ENCODE peak calls at places on chromosomes 12 and 14, in seven cellular contexts. N is psoas muscle, C is GM13976, M is tibial artery, T is mammary epithelial cell, S is AG10803, R is right atrium auricular region. F is an unnamed sample.

GRCh38 chr12:123043536-123044001 is 63.1 kb downstream of the ARL6IP4 start:
- DNase-seq in T (peak), M (peak), R (peak), S (peak), N (peak), C (peak), F (peak)

GRCh38 chr12:69555461-69555860 is 29.8 kb upstream of the CCT2 start:
- DNase-seq in R (no peak), C (no peak), T (peak), M (no peak), N (no peak), S (peak), F (no peak)

GRCh38 chr12:104615048-104615561 is 158.4 kb downstream of the CHST11 start:
- DNase-seq in T (no peak), M (peak), N (peak), C (no peak), S (peak), R (peak), F (no peak)

GRCh38 chr12:8890313-8891084 is 23.8 kb upstream of the PHC1 start:
- DNase-seq in C (peak), N (peak), T (peak), R (no peak), S (peak), M (peak), F (no peak)

GRCh38 chr12:89051065-89051677 is 301.1 kb downstream of the DUSP6 start:
- DNase-seq in M (no peak), T (peak), R (no peak), S (peak), C (peak), N (no peak), F (no peak)

GRCh38 chr14:55814873-55815272 is 234.9 kb downstream of the KTN1 start:
- DNase-seq in R (no peak), T (no peak), S (peak), N (no peak), C (no peak), M (no peak), F (no peak)

GRCh38 chr14:100629696-100630095 is 42.5 kb upstream of the BEGAIN start:
- DNase-seq in M (no peak), R (no peak), T (no peak), S (no peak), N (no peak), C (no peak), F (no peak)

GRCh38 chr14:75978249-75978731 is 3.5 kb downstream of the TGFB3 start:
- DNase-seq in S (peak), M (no peak), N (no peak), R (no peak), T (no peak), C (no peak), F (no peak)

GRCh38 chr14:31320216-31320615 is 100.1 kb downstream of the HEATR5A start:
- DNase-seq in S (no peak), M (no peak), R (no peak), C (no peak), T (no peak), N (peak), F (no peak)

GRCh38 chr12:27462151-27462694 is 15.7 kb downstream of the SMCO2 start:
- DNase-seq in C (no peak), R (no peak), T (peak), N (no peak), M (no peak), S (peak), F (no peak)

GRCh38 chr14:71362282-71362681 is 455.0 kb downstream of the PCNX1 start:
- DNase-seq in S (no peak), N (no peak), T (no peak), M (no peak), R (no peak), C (no peak), F (no peak)

GRCh38 chr14:92847220-92848148 is 53.4 kb downstream of the GOLGA5 start:
- DNase-seq in N (no peak), R (no peak), M (no peak), S (no peak), T (no peak), C (no peak), F (no peak)

GRCh38 chr14:75254901-75255300 is 23.7 kb upstream of the FOS start:
- DNase-seq in R (no peak), C (no peak), N (no peak), M (no peak), S (no peak), T (peak), F (no peak)

GRCh38 chr14:57189070-57189469 is 79.6 kb downstream of the EXOC5 start:
- DNase-seq in M (no peak), N (no peak), R (no peak), C (no peak), T (peak), S (peak), F (no peak)

GRCh38 chr12:125329239-125330238 is 264.3 kb downstream of the AACS start:
- DNase-seq in T (no peak), R (no peak), S (no peak), M (no peak), N (no peak), C (no peak), F (no peak)

GRCh38 chr14:52683985-52684520 is 11.3 kb downstream of the ERO1A start:
- DNase-seq in C (no peak), M (no peak), T (no peak), R (no peak), N (no peak), S (no peak), F (no peak)

GRCh38 chr14:93115069-93115919 is 431 bp downstream of the ITPK1 start:
- DNase-seq in T (peak), M (peak), S (peak), R (peak), C (peak), N (peak), F (peak)

GRCh38 chr12:1916396-1917171 is 1.9 kb downstream of the CACNA2D4 start:
- DNase-seq in R (peak), M (no peak), C (peak), S (no peak), T (no peak), N (no peak), F (no peak)

GRCh38 chr14:81400852-81401251 is 728 bp upstream of the STON2 start:
- DNase-seq in S (peak), N (peak), M (peak), T (peak), R (peak), C (no peak), F (no peak)

GRCh38 chr12:9741726-9742125 is 8.8 kb upstream of the CLECL1 start:
- DNase-seq in T (no peak), N (no peak), S (no peak), R (no peak), M (no peak), C (peak), F (no peak)

GRCh38 chr12:49126852-49127763 is 4.1 kb downstream of the TUBA1B start:
- DNase-seq in S (no peak), T (no peak), R (no peak), C (no peak), N (no peak), M (no peak), F (no peak)

GRCh38 chr14:75752907-75753594 is 92.0 kb downstream of the TTLL5 start:
- DNase-seq in S (peak), C (no peak), M (no peak), T (no peak), R (no peak), N (no peak), F (no peak)

GRCh38 chr12:22626429-22626828 is 1.5 kb downstream of the ETNK1 start:
- DNase-seq in M (no peak), R (no peak), S (peak), C (peak), T (peak), N (no peak), F (no peak)

GRCh38 chr14:99879401-99880295 is 86.4 kb downstream of the EML1 start:
- DNase-seq in M (no peak), C (no peak), T (peak), N (no peak), S (peak), R (no peak), F (no peak)

GRCh38 chr12:121175383-121176119 is 34.4 kb upstream of the P2RX4 start:
- DNase-seq in S (no peak), M (peak), T (no peak), N (peak), C (peak), R (peak), F (no peak)

GRCh38 chr12:80763874-80764273 is 47.2 kb downstream of the MYF5 start:
- DNase-seq in S (peak), T (peak), M (no peak), C (no peak), N (no peak), R (no peak), F (no peak)

GRCh38 chr14:75514673-75515630 is 7.3 kb upstream of the BATF start:
- DNase-seq in C (peak), M (no peak), T (peak), N (peak), S (no peak), R (no peak), F (peak)

GRCh38 chr14:100442473-100443260 is 119.5 kb downstream of the SLC25A47 start:
- DNase-seq in T (no peak), M (no peak), C (no peak), N (no peak), R (no peak), S (no peak), F (no peak)

GRCh38 chr12:38905480-38906351 is at the start of gene CPNE8:
- DNase-seq in T (peak), M (peak), R (peak), C (peak), N (peak), S (peak), F (peak)
- TF ChIP-seq CTCF in T (no peak), M (no peak), R (no peak), C (no peak), N (no peak), S (no peak), F (no peak)

GRCh38 chr12:55822228-55822627 is 4.4 kb downstream of the ORMDL2 start:
- DNase-seq in R (no peak), T (no peak), C (no peak), M (no peak), S (no peak), N (no peak), F (no peak)
- TF ChIP-seq CTCF in R (no peak), T (peak), C (no peak), M (no peak), S (peak), N (no peak), F (no peak)

GRCh38 chr12:132243596-132244289 is 85.6 kb downstream of the GALNT9 start:
- DNase-seq in S (no peak), N (no peak), C (no peak), R (no peak), M (no peak), T (no peak), F (no peak)
- TF ChIP-seq CTCF in S (no peak), N (no peak), C (no peak), R (no peak), M (no peak), T (no peak), F (no peak)

GRCh38 chr12:94326727-94327126 is 132.9 kb downstream of the CEP83 start:
- DNase-seq in S (peak), T (peak), N (no peak), R (no peak), M (no peak), C (no peak), F (no peak)

GRCh38 chr12:94327819-94328218 is 131.8 kb downstream of the CEP83 start:
- DNase-seq in S (no peak), N (no peak), T (peak), R (no peak), M (no peak), C (no peak), F (no peak)

GRCh38 chr12:94326234-94326633 is 133.4 kb downstream of the CEP83 start:
- DNase-seq in N (no peak), M (no peak), S (no peak), R (no peak), T (no peak), C (no peak), F (no peak)

GRCh38 chr12:94329366-94329765 is 130.3 kb downstream of the CEP83 start:
- DNase-seq in N (no peak), M (no peak), R (no peak), T (no peak), C (no peak), S (no peak), F (no peak)
- TF ChIP-seq CTCF in N (no peak), M (peak), R (no peak), T (peak), C (peak), S (peak), F (no peak)

GRCh38 chr12:95959107-95959506 is 16.0 kb downstream of the AMDHD1 start:
- DNase-seq in C (peak), M (no peak), S (peak), N (no peak), R (no peak), T (peak), F (no peak)

GRCh38 chr12:95967301-95967700 is 24.2 kb downstream of the AMDHD1 start:
- DNase-seq in N (no peak), M (no peak), C (no peak), T (no peak), S (no peak), R (no peak), F (no peak)

GRCh38 chr12:95960241-95960640 is 17.1 kb downstream of the AMDHD1 start:
- DNase-seq in T (no peak), S (no peak), M (no peak), C (no peak), N (no peak), R (no peak), F (no peak)

GRCh38 chr12:95966287-95966870 is 23.2 kb downstream of the AMDHD1 start:
- DNase-seq in N (no peak), T (peak), C (no peak), R (no peak), M (no peak), S (no peak), F (no peak)

DNA sequence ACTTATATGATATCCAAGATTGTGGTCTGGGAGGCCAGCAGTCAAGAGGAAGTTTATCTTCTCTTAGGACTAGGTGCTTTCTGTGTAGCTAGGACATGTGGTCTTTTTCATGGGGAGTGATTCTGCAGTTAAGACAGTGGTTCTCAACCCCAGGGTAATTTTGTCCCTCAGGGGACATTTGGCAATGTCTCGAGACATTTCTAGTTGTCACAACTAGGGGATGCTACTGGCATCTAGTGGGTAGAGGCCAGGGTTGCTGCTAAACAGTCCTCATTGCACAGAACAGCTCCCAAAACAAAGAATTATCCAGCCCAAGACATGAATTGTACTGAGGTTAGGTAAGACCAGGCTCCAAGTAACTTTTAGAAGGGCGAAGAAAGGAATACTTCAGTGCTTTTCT is 20.0 kb downstream of the AMDHD1 start:
- DNase-seq in T (no peak), N (no peak), M (no peak), R (no peak), S (no peak), C (no peak), F (no peak)
- TF ChIP-seq CTCF in T (peak), N (no peak), M (no peak), R (no peak), S (peak), C (no peak), F (no peak)

DNA sequence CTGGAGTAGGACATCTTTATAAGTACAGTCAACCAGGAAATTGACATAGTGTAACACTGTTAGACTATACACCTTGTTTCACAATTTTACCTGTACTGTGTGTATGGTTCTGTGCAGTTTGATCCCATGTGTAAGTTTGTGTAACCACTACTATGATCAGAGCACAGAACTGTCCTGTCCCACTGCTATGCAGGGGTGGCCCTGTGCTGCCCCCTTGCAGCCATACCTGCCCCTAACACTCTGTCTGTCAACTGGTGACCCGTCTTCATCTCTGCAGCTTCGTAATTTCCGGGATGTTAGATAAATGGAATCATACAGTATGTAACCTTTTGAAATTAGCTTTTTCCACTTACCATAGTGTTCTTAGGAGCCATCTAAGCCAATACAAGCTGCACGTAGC is 58.7 kb upstream of the RD3L start:
- DNase-seq in C (no peak), S (no peak), N (no peak), R (no peak), T (no peak), M (no peak), F (no peak)
- TF ChIP-seq CTCF in C (no peak), S (no peak), N (no peak), R (no peak), T (no peak), M (no peak), F (no peak)

DNA sequence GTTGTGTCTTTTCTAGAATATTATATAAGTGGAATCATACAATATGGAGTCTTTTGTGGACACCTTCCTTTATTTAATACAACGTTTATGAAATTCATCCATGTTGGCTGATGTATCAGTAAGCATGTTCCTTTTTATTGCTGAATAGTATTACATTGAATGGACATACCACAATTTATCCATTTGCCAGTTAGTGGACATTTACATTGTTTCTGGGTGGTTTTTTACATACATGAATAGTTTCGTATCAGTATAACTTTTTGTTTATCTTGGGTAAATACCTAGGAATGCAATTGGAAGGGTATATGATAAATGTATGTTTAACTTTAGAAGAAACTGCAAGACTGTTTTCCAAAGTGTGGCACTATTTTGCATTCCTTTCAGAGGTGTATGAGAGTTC is 23.1 kb downstream of the IQSEC3 start:
- DNase-seq in T (no peak), C (no peak), S (no peak), M (no peak), N (no peak), R (no peak), F (no peak)
- TF ChIP-seq CTCF in T (no peak), C (no peak), S (no peak), M (no peak), N (no peak), R (no peak), F (no peak)

DNA sequence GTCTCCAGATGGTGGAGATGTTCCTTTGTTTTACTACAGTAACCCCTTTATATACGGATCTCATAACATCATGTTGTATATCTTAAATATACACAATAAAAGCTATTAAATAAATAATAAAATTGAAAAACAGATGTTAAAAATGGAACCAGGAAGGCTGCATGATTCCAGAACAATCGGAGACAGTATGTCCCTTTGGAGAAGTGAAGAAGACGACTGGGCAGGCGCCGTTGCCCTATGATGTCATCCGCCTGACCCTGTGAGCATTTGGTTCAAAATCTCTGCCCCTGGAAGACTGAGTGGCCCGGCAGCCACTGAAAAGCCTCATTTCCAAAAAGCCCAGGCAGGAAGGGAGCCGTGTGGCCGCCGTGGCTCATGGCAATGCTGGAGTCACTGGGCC is 30.8 kb downstream of the RIMBP2 start:
- DNase-seq in R (no peak), M (no peak), T (no peak), N (no peak), C (no peak), S (no peak), F (no peak)
- TF ChIP-seq CTCF in R (no peak), M (no peak), T (no peak), N (no peak), C (no peak), S (no peak), F (no peak)

F was measured in activated B cell treated with CpG ODN at 0.5 μM for 24 hours.